ENCODE peak calls at places on chromosomes 3 and 15, in four cellular contexts. I is foreskin fibroblast, J is lower leg skin, Q is AG09309. L is an unnamed sample.

GRCh38 chr15:42150246-42150970 is 6.0 kb downstream of the PLA2G4F start:
- DNase-seq in Q (no peak), I (no peak), J (no peak), L (no peak)

GRCh38 chr15:55485273-55485672 is 22.8 kb downstream of the DNAAF4 start:
- DNase-seq in Q (no peak), J (no peak), I (no peak), L (no peak)

GRCh38 chr15:42156266-42156922 is at the start of gene PLA2G4F:
- DNase-seq in Q (no peak), J (no peak), I (no peak), L (no peak)

GRCh38 chr3:9347086-9347485 is 15.8 kb upstream of the THUMPD3 start:
- DNase-seq in I (peak; percentile 79), J (no peak), Q (no peak), L (no peak)

GRCh38 chr15:78716651-78717050 is 75.6 kb upstream of the CHRNB4 start:
- DNase-seq in I (peak; percentile 25), J (no peak), Q (no peak), L (no peak)

GRCh38 chr3:59426851-59427565 is 377.2 kb upstream of the CFAP20DC start:
- DNase-seq in I (peak; percentile 45), J (no peak), Q (peak; percentile 81), L (peak; percentile 59)

GRCh38 chr3:40387001-40387894 is at the start of gene ENTPD3:
- DNase-seq in Q (no peak), J (no peak), I (peak; percentile 42), L (no peak)

GRCh38 chr3:167941234-167941995 is 154.3 kb downstream of the GOLIM4 start:
- DNase-seq in Q (peak; percentile 71), J (peak; percentile 69), I (peak; percentile 63), L (peak; percentile 64)

GRCh38 chr3:36647423-36647853 is 116.9 kb downstream of the DCLK3 start:
- DNase-seq in J (no peak), Q (no peak), I (peak; percentile 32), L (no peak)

GRCh38 chr3:1611824-1612223 is 486.8 kb upstream of the CNTN4 start:
- DNase-seq in Q (no peak), J (no peak), I (no peak), L (no peak)
- TF ChIP-seq CTCF in Q (no peak), J (no peak), I (no peak), L (no peak)

GRCh38 chr15:88256261-88257230 is at the start of gene NTRK3:
- DNase-seq in J (no peak), I (peak; percentile 36), Q (no peak), L (no peak)

GRCh38 chr15:88258021-88258641 is 1.6 kb upstream of the NTRK3 start:
- DNase-seq in I (no peak), J (no peak), Q (no peak), L (no peak)

GRCh38 chr15:88255109-88255495 is 1.4 kb downstream of the NTRK3 start:
- DNase-seq in J (no peak), I (no peak), Q (no peak), L (no peak)

GRCh38 chr15:88257311-88257901 is 867 bp upstream of the NTRK3 start:
- DNase-seq in I (peak; percentile 6), J (no peak), Q (no peak), L (no peak)

DNA sequence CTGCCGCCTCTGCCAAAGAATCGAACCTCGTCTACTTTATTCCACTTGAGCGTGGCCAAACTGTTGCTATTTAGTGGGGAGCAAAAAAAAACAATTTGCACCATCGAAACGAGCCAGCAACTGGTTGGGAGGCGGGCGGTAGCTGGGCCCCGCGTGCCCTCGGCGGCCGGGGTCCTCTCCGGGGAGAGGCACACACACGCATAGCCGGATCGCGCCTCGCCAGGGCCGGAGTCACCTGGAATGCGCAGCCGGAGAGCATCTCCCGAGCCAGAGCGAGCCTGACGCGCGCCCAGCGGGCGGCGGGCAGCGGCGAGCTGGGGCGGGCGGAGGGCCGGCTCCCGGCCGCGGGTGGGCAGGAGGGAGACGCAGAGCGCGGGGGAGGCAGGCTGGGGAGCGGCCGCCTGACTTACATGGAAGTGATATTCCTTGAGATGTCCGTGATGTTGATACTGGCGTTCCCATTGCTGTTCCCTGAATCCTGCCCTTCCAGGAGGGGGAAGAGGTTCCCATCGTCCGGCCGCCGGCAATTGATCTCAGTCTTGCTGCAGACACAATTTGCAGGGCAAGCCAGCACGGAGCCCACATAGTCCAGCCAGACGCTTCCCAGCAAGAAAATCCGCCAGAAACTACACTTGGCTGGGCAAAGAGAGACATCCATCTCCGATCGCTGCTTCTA is 905 bp downstream of the NTRK3 start:
- DNase-seq in I (peak; percentile 56), J (no peak), Q (no peak), L (no peak)
- TF ChIP-seq CTCF in I (no peak), J (no peak), Q (no peak), L (no peak)

GRCh38 chr15:58070801-58071418 is 5.4 kb upstream of the ALDH1A2 start:
- DNase-seq in Q (peak; percentile 8), I (peak; percentile 82), J (peak; percentile 27), L (peak; percentile 8)
- TF ChIP-seq CTCF in Q (peak; percentile 92), I (peak; percentile 91), J (no peak), L (peak; percentile 89)

GRCh38 chr15:101068523-101068960 is 149.4 kb downstream of the LRRK1 start:
- DNase-seq in Q (no peak), J (no peak), I (no peak), L (no peak)

GRCh38 chr15:101070502-101071273 is 151.5 kb downstream of the LRRK1 start:
- DNase-seq in J (no peak), I (peak; percentile 80), Q (peak; percentile 80), L (peak; percentile 68)

GRCh38 chr15:101070024-101070423 is 150.9 kb downstream of the LRRK1 start:
- DNase-seq in I (no peak), Q (no peak), J (no peak), L (no peak)

GRCh38 chr15:101067660-101068522 is 148.7 kb downstream of the LRRK1 start:
- DNase-seq in Q (no peak), I (no peak), J (no peak), L (no peak)

GRCh38 chr15:101068961-101069734 is 150.0 kb downstream of the LRRK1 start:
- DNase-seq in J (no peak), Q (no peak), I (peak; percentile 65), L (peak; percentile 54)
- TF ChIP-seq CTCF in J (no peak), Q (no peak), I (no peak), L (peak; percentile 25)

DNA sequence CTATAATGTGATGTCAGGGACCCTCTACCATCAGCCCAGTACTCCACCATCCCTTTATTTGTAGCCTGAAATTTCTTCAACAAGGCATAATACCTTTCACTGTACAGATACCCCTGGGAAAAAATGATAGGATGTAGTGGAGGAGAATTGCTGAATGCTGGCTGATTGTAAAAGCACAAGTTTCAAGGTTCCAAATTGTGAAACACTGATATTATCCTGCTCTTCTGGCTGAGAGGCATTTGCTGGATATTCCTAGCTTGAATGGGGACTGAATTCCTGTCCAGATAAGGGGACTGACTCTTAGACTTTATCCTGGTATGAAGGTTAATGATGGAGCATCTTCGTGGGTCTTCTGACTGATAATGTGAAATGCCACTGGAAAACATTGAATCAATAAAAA is 9.0 kb upstream of the C3orf85 start:
- DNase-seq in J (no peak), I (no peak), Q (no peak), L (no peak)
- TF ChIP-seq CTCF in J (no peak), I (no peak), Q (no peak), L (no peak)

DNA sequence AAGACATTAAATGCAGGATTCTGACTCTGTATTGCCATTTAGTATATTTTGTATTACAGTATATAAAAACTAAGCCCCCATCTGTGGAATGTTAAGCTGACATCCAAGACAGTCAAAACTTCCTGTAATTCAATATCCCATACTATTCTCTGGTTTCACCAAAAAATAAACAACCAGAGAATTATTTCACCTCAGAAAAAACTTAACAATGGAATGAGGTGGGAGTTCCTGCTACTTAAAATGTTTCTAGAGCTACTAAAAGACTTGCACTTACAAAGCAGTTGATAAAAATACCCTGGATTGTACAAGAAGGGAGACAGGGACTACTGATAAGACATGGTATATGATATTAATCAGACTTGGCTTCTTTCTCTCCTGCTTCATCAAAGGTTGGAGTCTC is 8.3 kb downstream of the ARL13B start:
- DNase-seq in Q (no peak), I (no peak), J (no peak), L (no peak)
- TF ChIP-seq CTCF in Q (no peak), I (no peak), J (no peak), L (no peak)

GRCh38 chr3:119883461-119884160 is 101.7 kb downstream of the NR1I2 start:
- DNase-seq in Q (no peak), J (no peak), I (no peak), L (no peak)
- TF ChIP-seq CTCF in Q (no peak), J (no peak), I (no peak), L (no peak)